ENCODE peak calls at places on chromosomes 4 and X, in seven cellular contexts. T is NCI-H146; V is stimulated activated naive CD4-positive, alpha-beta T cell treated with Interleukin-2 at 50 U/mL for 16 hours; G is stimulated activated CD4-positive, alpha-beta T cell treated with anti-CD3 and anti-CD28 coated beads, Interleukin-1b, Interleukin-23, amount 100 ng/mL, for 4 hours; Y is fibroblast of the aortic adventitia; B is stimulated activated CD8-positive, alpha-beta memory T cell treated with anti-CD3 and anti-CD28 coated beads, Interleukin-4, amount 100 ng/mL, for 48 hours; H is EH. O is an unnamed sample.

GRCh38 chr4:122005064-122005755 is 53.4 kb upstream of the TRPC3 start:
- DNase-seq in T (no peak), V (no peak), G (no peak), Y (no peak), B (no peak), H (peak; percentile 75), O (no peak)

GRCh38 chrX:53188763-53189162 is 36.2 kb downstream of the KDM5C start:
- DNase-seq in T (no peak), V (peak; percentile 14), G (no peak), Y (no peak), B (peak; percentile 57), H (peak; percentile 3), O (no peak)

GRCh38 chrX:21764043-21764442 is 6.1 kb upstream of the SMPX start:
- DNase-seq in T (no peak), V (no peak), G (no peak), Y (no peak), B (no peak), H (no peak), O (no peak)

GRCh38 chrX:54473993-54474859 is 21.8 kb downstream of the FGD1 start:
- DNase-seq in T (no peak), V (no peak), G (no peak), Y (no peak), B (no peak), H (no peak), O (no peak)

GRCh38 chr4:13866881-13867280 is 239.4 kb upstream of the BOD1L1 start:
- DNase-seq in T (no peak), V (no peak), G (no peak), Y (peak; percentile 16), B (no peak), H (peak; percentile 57), O (no peak)

GRCh38 chr4:7719354-7720174 is 220.1 kb downstream of the AFAP1 start:
- DNase-seq in T (peak; percentile 58), V (peak; percentile 45), G (peak; percentile 51), Y (peak; percentile 34), B (peak; percentile 88), H (peak; percentile 44), O (peak; percentile 87)

GRCh38 chr4:134999169-134999568 is 797.6 kb upstream of the PABPC4L start:
- DNase-seq in T (no peak), V (no peak), G (no peak), Y (no peak), B (no peak), H (no peak), O (no peak)

GRCh38 chrX:136961594-136962135 is 72.1 kb downstream of the GPR101 start:
- DNase-seq in T (no peak), V (no peak), G (no peak), Y (no peak), B (no peak), H (no peak), O (no peak)

GRCh38 chrX:119887721-119888425 is 7.8 kb upstream of the AKAP14 start:
- DNase-seq in T (peak; percentile 10), V (peak; percentile 35), G (peak; percentile 17), Y (no peak), B (peak; percentile 73), H (peak; percentile 65), O (peak; percentile 59)

GRCh38 chrX:114127411-114128025 is 456.4 kb upstream of the HTR2C start:
- DNase-seq in T (no peak), V (no peak), G (no peak), Y (no peak), B (no peak), H (no peak), O (no peak)

O was measured in sciatic nerve.